ENCODE peak calls at places on chromosomes 16 and 17, in nine cellular contexts. E, G, I, U, B, R, Z, M and W are unnamed samples. For H3K4me1, the result is how much of the 10 kb centered on the place peaks cover.

GRCh38 chr16:80006175-80006895 is 405.8 kb upstream of the MAF start:
- DNase-seq in I (peak), B (no peak), M (peak), U (no peak), Z (no peak), E (peak), R (no peak), G (peak), W (no peak)

GRCh38 chr16:30841332-30841731 is 52.5 kb downstream of the BCL7C start:
- DNase-seq in Z (no peak), E (no peak), B (no peak), I (no peak), U (no peak), M (no peak), R (no peak), G (no peak), W (no peak)

GRCh38 chr17:80125656-80126448 is 21.1 kb downstream of the EIF4A3 start:
- DNase-seq in I (no peak), G (no peak), B (no peak), Z (no peak), U (no peak), E (no peak), M (no peak), R (no peak), W (no peak)

GRCh38 chr17:64406321-64407200 is 15.9 kb upstream of the PECAM1 start:
- DNase-seq in E (no peak), M (peak), Z (no peak), U (no peak), R (peak), G (peak), I (no peak), B (no peak), W (no peak)

GRCh38 chr16:715448-716249 is 731 bp downstream of the METRN start:
- DNase-seq in M (peak), B (no peak), G (no peak), Z (no peak), E (no peak), R (no peak), I (no peak), U (peak), W (no peak)

GRCh38 chr17:21042434-21043295 is at the start of gene USP22:
- DNase-seq in M (no peak), E (no peak), Z (peak), G (no peak), U (peak), R (no peak), I (peak), B (no peak), W (peak)

GRCh38 chr16:22318690-22319358 is 21.6 kb downstream of the POLR3E start:
- DNase-seq in E (peak), M (peak), R (no peak), I (peak), Z (peak), B (no peak), G (peak), U (peak), W (no peak)

GRCh38 chr17:15279011-15279477 is 13.9 kb upstream of the PMP22 start:
- DNase-seq in B (no peak), R (no peak), G (no peak), Z (no peak), I (no peak), U (no peak), M (peak), E (peak), W (no peak)

GRCh38 chr17:17567631-17568030 is 23.9 kb downstream of the PEMT start:
- DNase-seq in Z (peak), R (peak), I (no peak), E (no peak), U (no peak), B (no peak), M (no peak), G (no peak), W (no peak)

GRCh38 chr17:50356892-50357510 is 11.1 kb downstream of the XYLT2 start:
- DNase-seq in B (no peak), M (no peak), Z (peak), E (no peak), R (peak), G (no peak), U (no peak), I (no peak), W (no peak)

GRCh38 chr17:69480197-69480596 is 65.7 kb downstream of the MAP2K6 start:
- DNase-seq in E (peak), Z (peak), B (no peak), G (no peak), I (no peak), R (peak), M (no peak), U (no peak), W (no peak)

GRCh38 chr17:61619953-61620352 is 28.9 kb upstream of the NACA2 start:
- DNase-seq in R (no peak), E (no peak), U (no peak), G (no peak), Z (no peak), I (no peak), B (no peak), M (no peak), W (no peak)

GRCh38 chr17:65794572-65794971 is 233.1 kb upstream of the AXIN2 start:
- DNase-seq in E (peak), G (no peak), M (peak), B (no peak), I (peak), Z (no peak), R (no peak), U (peak), W (no peak)

GRCh38 chr16:80028581-80029380 is 428.2 kb upstream of the MAF start:
- DNase-seq in Z (no peak), I (no peak), U (no peak), M (no peak), E (no peak), R (no peak), G (no peak), B (no peak), W (no peak)

GRCh38 chr16:8430401-8430800 is 159.9 kb downstream of the TMEM114 start:
- DNase-seq in G (no peak), E (no peak), I (no peak), M (no peak), U (no peak), B (no peak), Z (no peak), R (no peak), W (no peak)

GRCh38 chr16:647173-647902 is 1.8 kb upstream of the WDR90 start:
- DNase-seq in G (no peak), M (no peak), I (peak), Z (peak), B (no peak), R (no peak), E (no peak), U (no peak), W (no peak)

GRCh38 chr17:7932949-7933348 is 943 bp downstream of the CNTROB start:
- DNase-seq in E (peak), U (peak), R (peak), G (peak), Z (peak), B (no peak), M (peak), I (peak), W (peak)

GRCh38 chr17:48734328-48735056 is 5.9 kb upstream of the HOXB13 start:
- DNase-seq in E (no peak), U (no peak), I (no peak), B (no peak), M (no peak), R (no peak), G (no peak), Z (no peak), W (no peak)

GRCh38 chr16:5870886-5871715 is 773.5 kb upstream of the EEF2KMT start:
- DNase-seq in B (no peak), U (peak), G (no peak), M (no peak), I (no peak), Z (no peak), E (no peak), R (no peak), W (no peak)

GRCh38 chr16:27242868-27243590 is 25.5 kb downstream of the NSMCE1 start:
- DNase-seq in M (peak), B (no peak), E (no peak), R (peak), Z (no peak), U (peak), I (no peak), G (peak), W (peak)

GRCh38 chr16:67443299-67443698 is 12.4 kb downstream of the HSD11B2 start:
- DNase-seq in E (no peak), R (peak), Z (peak), G (no peak), I (no peak), U (no peak), M (no peak), B (no peak), W (peak)

GRCh38 chr17:17532991-17533390 is 36.8 kb upstream of the RASD1 start:
- DNase-seq in I (no peak), U (no peak), E (no peak), M (no peak), G (no peak), B (no peak), Z (no peak), R (no peak), W (no peak)

GRCh38 chr16:68800257-68800875 is 43.0 kb upstream of the TANGO6 start:
- DNase-seq in E (peak), B (no peak), I (peak), R (no peak), G (no peak), Z (no peak), M (peak), U (peak), W (peak)

GRCh38 chr16:4935231-4935855 is 1.6 kb downstream of the PPL start:
- DNase-seq in U (no peak), E (peak), G (no peak), B (no peak), R (peak), I (peak), Z (peak), M (no peak), W (peak)

GRCh38 chr16:67842509-67843342 is 606 bp downstream of the THAP11 start:
- DNase-seq in U (peak), E (peak), B (no peak), Z (peak), G (peak), R (peak), I (peak), M (peak), W (no peak)

GRCh38 chr17:60502145-60502544 is 23.9 kb downstream of the APPBP2 start:
- DNase-seq in B (no peak), E (no peak), I (no peak), M (no peak), U (no peak), R (no peak), Z (no peak), G (no peak), W (no peak)

GRCh38 chr16:3804426-3805016 is 76.0 kb downstream of the CREBBP start:
- DNase-seq in I (no peak), Z (no peak), U (no peak), M (no peak), E (no peak), B (no peak), R (no peak), G (no peak), W (no peak)

GRCh38 chr16:69110406-69110805 is 5.0 kb downstream of the HAS3 start:
- DNase-seq in I (no peak), G (no peak), B (no peak), Z (no peak), U (no peak), M (no peak), E (no peak), R (peak), W (no peak)

GRCh38 chr17:29962656-29963055 is 21.2 kb downstream of the EFCAB5 start:
- DNase-seq in M (no peak), U (no peak), B (no peak), Z (no peak), E (no peak), G (no peak), I (no peak), R (no peak), W (no peak)

DNA sequence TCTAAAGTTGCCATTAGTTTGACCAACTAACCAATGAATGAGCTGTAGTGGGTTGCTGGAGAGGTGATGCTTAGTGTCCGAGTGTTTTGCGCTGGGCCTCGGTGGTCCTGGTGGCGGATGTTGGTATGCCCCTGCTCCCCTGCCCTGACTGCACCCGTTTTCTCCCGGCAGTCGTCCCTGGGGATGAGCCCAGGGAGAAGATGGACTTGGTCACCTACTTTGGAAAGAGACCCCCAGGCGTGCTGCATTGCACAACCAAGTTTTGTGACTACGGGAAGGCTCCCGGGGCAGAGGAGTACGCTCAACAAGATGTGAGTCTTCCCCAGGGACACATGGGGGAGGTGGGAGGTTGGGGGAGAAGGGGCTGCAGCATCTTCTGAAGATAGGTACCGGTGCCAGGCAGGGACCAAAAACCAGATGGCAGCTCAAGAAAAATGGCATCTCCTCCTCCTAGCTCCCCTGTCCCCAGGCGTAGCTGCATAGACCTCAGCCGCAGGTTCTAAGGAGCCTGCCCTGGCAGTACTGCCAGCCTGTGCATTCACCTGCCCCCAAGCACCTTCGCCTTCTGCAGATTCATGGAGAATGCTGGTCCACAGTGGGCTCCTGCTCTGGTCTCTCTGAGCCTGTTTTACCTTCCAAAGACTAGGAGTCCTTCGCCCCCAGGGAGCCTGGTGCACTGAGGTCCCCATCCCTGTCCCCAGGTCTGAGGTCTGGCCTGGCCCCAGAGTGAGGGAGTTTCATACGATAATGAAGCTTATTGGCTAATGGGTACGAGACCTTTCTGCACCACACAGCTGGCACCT is 5.3 kb downstream of the CNP start:
- DNase-seq in G (no peak), U (no peak), Z (no peak), R (peak), E (no peak), I (no peak), B (no peak), M (no peak), W (no peak)
- H3K4me1 ChIP-seq in G (under half), U (under half), Z (under half), R (under half), E (under half), I (under half), B (half or more), M (under half), W (under half)

GRCh38 chr16:89381788-89382187 is 108.6 kb downstream of the ANKRD11 start:
- DNase-seq in E (no peak), B (no peak), I (no peak), G (no peak), U (no peak), Z (no peak), M (no peak), R (no peak), W (no peak)

GRCh38 chr16:89380681-89381080 is 109.7 kb downstream of the ANKRD11 start:
- DNase-seq in B (no peak), R (no peak), U (no peak), E (no peak), G (no peak), I (no peak), Z (no peak), M (no peak), W (no peak)

GRCh38 chr16:89385712-89386111 is 104.6 kb downstream of the ANKRD11 start:
- DNase-seq in G (no peak), I (no peak), M (no peak), Z (no peak), B (no peak), R (no peak), U (no peak), E (no peak), W (no peak)

GRCh38 chr16:89384282-89384681 is 106.1 kb downstream of the ANKRD11 start:
- DNase-seq in E (no peak), R (no peak), M (no peak), G (no peak), B (no peak), Z (no peak), I (no peak), U (no peak), W (no peak)

GRCh38 chr16:89383095-89384003 is 107.0 kb downstream of the ANKRD11 start:
- DNase-seq in R (no peak), U (peak), E (peak), I (peak), Z (peak), B (no peak), M (peak), G (no peak), W (no peak)
- TF ChIP-seq CTCF in R (no peak), U (peak), E (no peak), I (no peak), Z (no peak), B (no peak), M (no peak), G (no peak), W (no peak)

DNA sequence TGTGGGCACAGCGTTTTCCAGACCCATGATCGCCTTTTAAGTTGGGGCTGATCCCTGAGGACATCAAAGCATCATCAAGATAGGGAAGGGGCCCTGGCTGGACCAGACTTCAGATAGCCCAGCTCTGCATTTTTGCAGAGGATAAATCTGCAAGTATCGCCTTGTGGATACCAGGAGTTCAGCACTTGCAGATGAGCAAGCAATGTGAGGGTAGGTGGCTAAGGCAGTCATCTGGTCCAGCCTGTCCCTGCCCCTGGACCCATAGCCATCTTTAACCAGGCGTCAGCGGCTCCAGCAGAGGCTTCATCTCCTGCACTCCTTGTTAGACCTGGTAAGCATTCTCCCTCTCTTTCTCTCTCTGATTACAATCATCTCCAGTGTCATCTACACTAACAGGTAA is 9.0 kb upstream of the MRPS23 start:
- DNase-seq in E (no peak), U (no peak), I (no peak), M (no peak), Z (no peak), B (no peak), R (no peak), G (no peak), W (no peak)
- H3K4me1 ChIP-seq in E (under half), U (under half), I (under half), M (half or more), Z (under half), B (under half), R (under half), G (under half), W (under half)

GRCh38 chr17:10311131-10311530 is 61.7 kb downstream of the MYH13 start:
- DNase-seq in B (no peak), I (no peak), Z (no peak), G (no peak), E (no peak), R (no peak), M (no peak), U (no peak), W (no peak)
- TF ChIP-seq CTCF in B (no peak), I (no peak), Z (no peak), G (no peak), E (no peak), R (no peak), M (no peak), U (no peak), W (no peak)

GRCh38 chr16:73210686-73211085 is 162.8 kb upstream of the ZFHX3 start:
- DNase-seq in B (no peak), R (no peak), I (no peak), U (no peak), M (no peak), G (no peak), E (no peak), Z (no peak), W (no peak)

GRCh38 chr16:73212431-73212830 is 164.5 kb upstream of the ZFHX3 start:
- DNase-seq in E (no peak), G (no peak), M (no peak), B (no peak), Z (no peak), R (no peak), U (no peak), I (no peak), W (no peak)

GRCh38 chr16:73209190-73209589 is 161.3 kb upstream of the ZFHX3 start:
- DNase-seq in B (no peak), E (no peak), U (no peak), M (no peak), R (no peak), G (no peak), Z (no peak), I (no peak), W (no peak)

GRCh38 chr16:73206306-73206705 is 158.4 kb upstream of the ZFHX3 start:
- DNase-seq in Z (no peak), I (no peak), R (no peak), U (no peak), E (no peak), B (no peak), M (no peak), G (no peak), W (no peak)

DNA sequence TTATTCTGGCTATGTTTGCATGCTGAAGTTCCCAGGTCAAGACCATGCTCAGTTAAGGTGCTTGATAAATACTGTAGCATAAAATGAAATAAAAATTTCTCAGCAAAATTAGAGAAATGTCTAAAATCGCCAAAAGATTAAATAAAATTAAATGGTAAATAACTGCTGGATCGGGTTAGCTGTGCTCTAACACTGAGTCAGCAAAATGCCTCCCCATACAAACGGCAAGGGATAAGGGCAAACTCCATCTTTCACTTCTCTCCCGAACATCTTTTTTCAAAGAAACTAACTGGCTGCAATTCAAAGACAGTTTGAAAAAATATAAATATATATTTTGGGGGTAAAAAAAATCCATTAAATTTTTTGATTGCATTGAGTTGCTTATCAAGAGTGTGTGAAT is 162.2 kb upstream of the ZFHX3 start:
- DNase-seq in Z (no peak), R (no peak), U (no peak), M (no peak), E (no peak), B (no peak), I (no peak), G (no peak), W (no peak)
- H3K4me1 ChIP-seq in Z (under half), R (under half), U (under half), M (under half), E (under half), B (under half), I (under half), G (under half), W (under half)

DNA sequence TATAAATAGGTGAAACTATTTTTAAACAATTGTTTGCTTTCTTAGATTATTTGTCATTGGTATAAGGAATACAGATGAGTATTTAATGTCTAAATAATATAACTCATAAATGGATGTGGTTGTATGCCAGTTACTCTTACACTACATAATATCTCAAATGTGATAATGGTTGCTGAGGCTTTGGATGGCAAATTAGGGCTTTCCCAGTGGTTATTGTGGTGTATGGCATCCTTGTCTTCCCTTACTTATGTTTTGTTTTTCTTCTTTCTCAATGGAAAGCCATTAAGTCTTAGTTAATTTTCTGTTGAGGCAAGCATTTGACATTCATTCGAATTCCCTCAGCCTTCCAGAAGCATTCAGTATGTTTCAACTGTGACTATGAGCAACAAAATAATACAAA is 10.5 kb downstream of the OMG start:
- DNase-seq in B (no peak), M (no peak), Z (no peak), U (no peak), G (no peak), R (no peak), E (no peak), I (no peak), W (no peak)
- TF ChIP-seq CTCF in B (no peak), M (no peak), Z (no peak), U (peak), G (no peak), R (no peak), E (no peak), I (no peak), W (no peak)

GRCh38 chr17:82334622-82335394 is 1.2 kb upstream of the SECTM1 start:
- DNase-seq in B (no peak), M (no peak), U (no peak), I (no peak), G (peak), E (peak), Z (no peak), R (no peak), W (no peak)
- H3K4me1 ChIP-seq in B (half or more), M (half or more), U (under half), I (under half), G (under half), E (half or more), Z (under half), R (under half), W (under half)

GRCh38 chr16:16007743-16008111 is 58.3 kb downstream of the ABCC1 start:
- DNase-seq in E (no peak), Z (no peak), R (no peak), I (no peak), B (no peak), M (no peak), U (no peak), G (no peak), W (no peak)
- TF ChIP-seq CTCF in E (no peak), Z (no peak), R (no peak), I (no peak), B (no peak), M (no peak), U (no peak), G (no peak), W (no peak)